ENCODE peak calls at places on chromosomes 6 and 20, in four cellular contexts. R, F, O and U are unnamed samples. For H3K4me1 and H3K36me3, the result is how much of the 10 kb centered on the place peaks cover.

GRCh38 chr20:52801628-52802006 is 170.5 kb upstream of the TSHZ2 start:
- DNase-seq in O (no peak), R (peak), F (no peak), U (no peak)

GRCh38 chr20:25697132-25697446 is 436 bp upstream of the ZNF337 start:
- DNase-seq in R (no peak), F (no peak), O (no peak), U (no peak)

GRCh38 chr6:105807905-105808304 is 278.2 kb upstream of the PRDM1 start:
- DNase-seq in O (no peak), R (no peak), F (no peak), U (no peak)

GRCh38 chr6:34584694-34585093 is 28.6 kb upstream of the SPDEF start:
- DNase-seq in O (no peak), R (no peak), F (no peak), U (no peak)

GRCh38 chr20:33790571-33790970 is 20.6 kb upstream of the CHMP4B start:
- DNase-seq in R (peak), F (no peak), O (no peak), U (peak)

GRCh38 chr6:38671885-38672467 is 31.0 kb downstream of the GLO1 start:
- DNase-seq in R (no peak), F (peak), O (peak), U (peak)

GRCh38 chr20:48760403-48760889 is 67.4 kb downstream of the PREX1 start:
- DNase-seq in O (peak), R (no peak), F (no peak), U (peak)

GRCh38 chr6:134299236-134299635 is 18.7 kb downstream of the SGK1 start:
- DNase-seq in F (peak), R (no peak), O (peak), U (no peak)

GRCh38 chr6:1347187-1347560 is 35.3 kb downstream of the FOXQ1 start:
- DNase-seq in R (no peak), F (no peak), O (no peak), U (no peak)

GRCh38 chr6:105493776-105494175 is 90.9 kb upstream of the PREP start:
- DNase-seq in R (no peak), O (no peak), F (no peak), U (no peak)

GRCh38 chr6:21164768-21165326 is 428.7 kb upstream of the SOX4 start:
- DNase-seq in R (no peak), O (no peak), F (peak), U (no peak)

GRCh38 chr20:64240243-64241015 is 15.1 kb upstream of the PCMTD2 start:
- DNase-seq in R (peak), O (no peak), F (no peak), U (no peak)

GRCh38 chr6:37759221-37760154 is 60.0 kb upstream of the ZFAND3 start:
- DNase-seq in F (no peak), R (no peak), O (peak), U (no peak)

GRCh38 chr6:161486326-161486725 is 212.5 kb upstream of the AGPAT4 start:
- DNase-seq in F (peak), O (peak), R (no peak), U (no peak)

GRCh38 chr6:137799950-137800568 is 67.0 kb upstream of the TNFAIP3 start:
- DNase-seq in R (no peak), F (peak), O (peak), U (peak)

GRCh38 chr6:88361298-88361697 is 195.2 kb upstream of the CNR1 start:
- DNase-seq in F (no peak), O (no peak), R (no peak), U (no peak)

GRCh38 chr6:159307246-159307790 is 138.1 kb downstream of the FNDC1 start:
- DNase-seq in O (peak), F (no peak), R (no peak), U (no peak)

DNA sequence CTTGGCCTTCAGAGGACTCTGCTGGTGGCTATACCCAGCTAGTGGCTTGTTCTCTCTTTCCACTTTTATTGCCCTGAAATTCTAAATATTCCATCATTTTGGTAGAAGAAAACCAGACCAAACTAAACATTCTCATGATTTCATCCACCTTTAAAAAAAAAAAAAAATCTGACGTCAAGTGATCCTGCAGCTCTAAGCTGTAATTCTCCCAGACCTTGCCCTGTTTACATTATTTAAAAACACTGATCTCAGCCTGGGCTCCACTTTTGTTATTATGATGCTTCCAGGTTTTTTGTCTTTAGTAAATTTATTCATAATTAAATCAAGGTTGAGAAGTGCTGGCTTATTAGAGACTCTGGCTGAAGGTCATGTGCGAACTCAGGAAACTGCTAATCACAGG is 114.3 kb downstream of the MTHFD1L start:
- DNase-seq in F (peak), O (no peak), R (no peak), U (no peak)
- H3K4me1 ChIP-seq in F (under half), O (under half), R (under half), U (under half)

GRCh38 chr6:108968325-108968724 is 120.1 kb downstream of the ARMC2 start:
- DNase-seq in O (no peak), F (no peak), R (no peak), U (no peak)

GRCh38 chr6:108969776-108970175 is 121.6 kb downstream of the ARMC2 start:
- DNase-seq in O (peak), R (no peak), F (no peak), U (no peak)

GRCh38 chr6:108966855-108967755 is 118.9 kb downstream of the ARMC2 start:
- DNase-seq in O (peak), R (no peak), F (peak), U (no peak)

GRCh38 chr6:108968746-108969316 is 120.6 kb downstream of the ARMC2 start:
- DNase-seq in O (no peak), F (no peak), R (no peak), U (no peak)

DNA sequence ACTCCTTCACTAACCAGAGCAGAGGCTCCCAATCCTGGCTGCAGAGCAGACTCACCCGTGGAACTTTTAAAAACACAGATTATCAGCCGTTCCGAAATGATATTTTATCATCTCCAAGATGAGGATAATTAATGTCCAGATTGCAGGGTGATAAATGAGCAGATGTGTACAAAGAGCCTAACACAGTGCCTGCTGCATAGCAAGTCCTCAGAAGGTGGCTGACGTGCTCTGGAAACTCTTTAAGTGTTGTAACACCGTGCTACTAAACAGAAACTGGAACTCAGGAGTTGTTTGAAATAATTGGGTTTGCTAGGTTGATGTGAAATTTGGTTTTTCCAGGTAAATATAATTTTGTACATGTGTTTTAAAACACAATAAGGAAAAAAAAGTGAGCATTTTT is 118.0 kb downstream of the ARMC2 start:
- DNase-seq in F (no peak), O (no peak), R (no peak), U (no peak)
- H3K36me3 ChIP-seq in F (under half), O (under half), R (under half), U (under half)

DNA sequence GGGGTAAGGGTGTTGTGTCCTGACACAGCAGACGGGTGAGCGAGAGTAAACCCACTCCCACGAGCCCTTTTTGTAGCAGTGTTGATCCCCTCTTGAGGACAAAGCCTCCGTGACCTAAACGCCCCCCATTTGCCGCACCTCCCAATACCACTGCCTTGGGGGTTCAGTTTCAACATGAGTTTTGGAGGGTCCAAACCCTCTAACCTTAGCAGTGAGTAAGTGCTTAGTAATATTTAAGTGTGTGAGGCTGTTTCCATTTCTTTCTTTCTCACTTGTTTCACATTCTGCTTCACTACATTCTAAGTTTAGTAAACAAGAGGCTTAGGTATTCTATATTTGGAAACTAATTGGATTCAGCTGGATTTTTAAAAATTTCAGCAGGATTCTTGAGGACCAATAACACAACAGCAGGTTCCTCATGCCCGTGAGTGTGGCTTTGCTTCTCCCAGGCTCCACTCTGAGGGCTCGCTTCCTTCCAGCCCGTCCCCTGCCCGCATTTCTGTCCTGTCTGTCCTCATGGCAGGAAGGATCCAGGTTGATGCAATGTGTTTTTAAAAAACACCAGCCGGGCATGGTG is 41.2 kb downstream of the SNX9 start:
- DNase-seq in R (no peak), O (no peak), F (no peak), U (no peak)
- H3K4me1 ChIP-seq in R (under half), O (half or more), F (under half), U (under half)

GRCh38 chr6:2773450-2773849 is 8.3 kb downstream of the WRNIP1 start:
- DNase-seq in F (no peak), O (peak), R (no peak), U (no peak)
- H3K36me3 ChIP-seq in F (under half), O (under half), R (under half), U (under half)

GRCh38 chr6:15396808-15397207 is 150.9 kb downstream of the JARID2 start:
- DNase-seq in R (no peak), O (no peak), F (no peak), U (no peak)

GRCh38 chr6:15395087-15395486 is 149.2 kb downstream of the JARID2 start:
- DNase-seq in O (no peak), R (no peak), F (no peak), U (no peak)

GRCh38 chr6:15392182-15392581 is 146.3 kb downstream of the JARID2 start:
- DNase-seq in O (no peak), F (no peak), R (no peak), U (no peak)

GRCh38 chr6:15391500-15391899 is 145.6 kb downstream of the JARID2 start:
- DNase-seq in O (no peak), F (no peak), R (no peak), U (no peak)

DNA sequence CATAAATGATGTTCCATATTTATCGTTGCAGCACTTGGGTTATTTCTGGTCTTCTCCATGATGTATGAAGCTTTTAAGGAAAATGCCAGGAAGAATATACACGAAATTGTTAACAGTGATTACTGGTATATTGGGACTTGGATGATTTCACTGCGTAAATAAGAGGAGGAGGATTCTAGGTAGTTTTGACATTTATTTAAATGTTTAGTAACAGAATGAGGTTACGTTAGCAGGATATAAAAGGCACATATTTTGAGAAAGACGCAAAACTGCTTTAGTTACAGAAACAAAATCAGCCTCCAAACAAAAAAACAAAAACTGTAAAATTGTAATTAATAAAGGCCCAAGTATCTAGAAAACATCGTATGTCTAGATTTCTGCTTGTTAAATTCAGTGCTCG is 147.7 kb downstream of the JARID2 start:
- DNase-seq in R (no peak), F (no peak), O (no peak), U (no peak)
- H3K4me1 ChIP-seq in R (under half), F (under half), O (under half), U (under half)

GRCh38 chr20:47227576-47227975 is 128.9 kb downstream of the ZMYND8 start:
- DNase-seq in F (no peak), O (no peak), R (no peak), U (no peak)
- H3K36me3 ChIP-seq in F (under half), O (under half), R (half or more), U (under half)

DNA sequence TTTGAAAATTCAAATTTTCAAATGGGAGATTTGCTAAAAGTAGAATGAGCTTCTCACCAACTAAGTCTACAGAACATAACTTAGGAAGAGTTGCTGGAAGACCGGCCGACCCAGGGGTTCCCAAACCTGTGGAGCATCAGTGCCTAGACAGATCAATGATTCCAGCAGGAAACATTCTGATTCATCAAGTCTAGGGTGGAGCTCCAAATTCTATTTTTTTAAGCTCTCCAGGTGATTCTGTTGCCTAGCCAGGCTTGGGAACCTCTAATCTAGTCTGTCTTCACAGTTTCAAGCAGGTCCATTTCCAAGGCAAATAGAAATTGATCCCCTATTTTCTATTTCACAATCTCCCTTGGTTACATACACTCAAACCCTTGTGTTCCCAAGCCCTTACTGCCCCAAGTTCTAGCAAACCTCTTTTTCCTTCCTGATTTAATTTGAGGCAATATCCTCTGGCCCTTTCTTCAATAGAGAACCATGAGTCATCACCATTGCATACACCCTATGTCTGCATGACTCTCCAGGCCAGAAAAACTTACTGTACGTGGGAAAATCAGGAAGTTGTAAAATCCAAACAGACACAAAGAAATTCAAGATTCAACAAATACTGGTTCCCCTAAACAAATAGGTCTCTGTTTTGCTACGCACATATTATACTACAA is 8.9 kb downstream of the ATXN1 start:
- DNase-seq in O (peak), F (peak), R (no peak), U (no peak)
- H3K4me1 ChIP-seq in O (half or more), F (under half), R (under half), U (under half)

GRCh38 chr6:4128072-4128471 is 7.3 kb downstream of the ECI2 start:
- DNase-seq in F (no peak), R (no peak), O (no peak), U (no peak)

GRCh38 chr6:4125500-4125899 is 9.9 kb downstream of the ECI2 start:
- DNase-seq in R (no peak), F (no peak), O (peak), U (no peak)

GRCh38 chr6:4128748-4129147 is 6.6 kb downstream of the ECI2 start:
- DNase-seq in R (no peak), O (no peak), F (no peak), U (no peak)

GRCh38 chr6:4125933-4126864 is 9.2 kb downstream of the ECI2 start:
- DNase-seq in R (no peak), O (peak), F (peak), U (no peak)

GRCh38 chr6:4124361-4124760 is 11.0 kb downstream of the ECI2 start:
- DNase-seq in O (no peak), R (no peak), F (no peak), U (no peak)
- H3K36me3 ChIP-seq in O (half or more), R (half or more), F (under half), U (under half)

GRCh38 chr6:156791261-156791850 is 14.2 kb downstream of the ARID1B start:
- DNase-seq in O (peak), R (no peak), F (peak), U (no peak)
- H3K4me1 ChIP-seq in O (under half), R (under half), F (under half), U (half or more)

GRCh38 chr6:53015486-53015885 is 20.4 kb upstream of the GSTA4 start:
- DNase-seq in O (no peak), F (no peak), R (no peak), U (no peak)

GRCh38 chr6:53014034-53014433 is 18.9 kb upstream of the GSTA4 start:
- DNase-seq in F (peak), R (no peak), O (peak), U (no peak)

GRCh38 chr6:53020005-53020744 is 25.1 kb upstream of the GSTA4 start:
- DNase-seq in F (peak), O (no peak), R (no peak), U (no peak)

GRCh38 chr6:53014744-53015143 is 19.7 kb upstream of the GSTA4 start:
- DNase-seq in R (no peak), F (peak), O (peak), U (no peak)

DNA sequence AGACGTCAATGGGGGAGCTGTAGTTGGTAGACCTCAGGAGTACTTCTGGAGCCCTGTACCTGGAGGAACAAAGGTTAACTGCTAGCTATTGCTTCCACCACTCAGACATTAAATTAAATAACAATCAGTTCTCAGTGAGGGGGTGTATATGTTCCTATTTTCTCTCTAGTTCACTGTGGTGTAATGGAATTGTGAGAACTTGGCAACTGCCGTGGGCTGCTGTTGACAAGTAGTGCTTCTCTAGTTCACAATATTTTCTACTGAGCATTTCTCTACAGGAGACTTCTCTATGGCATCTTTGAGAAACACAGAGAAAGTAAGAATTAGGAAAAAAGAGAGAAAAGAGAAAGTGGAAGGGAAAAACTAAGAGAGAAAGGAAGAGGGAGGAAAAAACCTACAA is 23.4 kb upstream of the GSTA4 start:
- DNase-seq in F (no peak), O (no peak), R (no peak), U (no peak)
- H3K36me3 ChIP-seq in F (under half), O (under half), R (under half), U (under half)